ENCODE peak calls at places on chromosomes 6 and 20, in six cellular contexts. One of them, this sample, is unnamed. For H3K27me3, the result is how much of the 10 kb centered on the place peaks cover.

GRCh38 chr6:161508341-161508740 is 234.5 kb upstream of the AGPAT4 start:
- DNase-seq in PC-3: no peak
- DNase-seq in hepatocyte: no peak
- DNase-seq in upper lobe of left lung: no peak
- DNase-seq in IMR-90: no peak
- DNase-seq in lower lobe of right lung: no peak
- DNase-seq in this sample: no peak

GRCh38 chr6:154410619-154411044 is 54.0 kb upstream of the IPCEF1 start:
- DNase-seq in upper lobe of left lung: no peak
- DNase-seq in hepatocyte: peak
- DNase-seq in IMR-90: peak
- DNase-seq in PC-3: peak
- DNase-seq in lower lobe of right lung: no peak
- DNase-seq in this sample: no peak

GRCh38 chr6:151054304-151054703 is 185.5 kb upstream of the AKAP12 start:
- DNase-seq in PC-3: no peak
- DNase-seq in upper lobe of left lung: no peak
- DNase-seq in IMR-90: peak
- DNase-seq in hepatocyte: no peak
- DNase-seq in lower lobe of right lung: no peak
- DNase-seq in this sample: no peak

GRCh38 chr6:116969211-116969863 is 92.3 kb downstream of the RFX6 start:
- DNase-seq in PC-3: peak
- DNase-seq in hepatocyte: peak
- DNase-seq in lower lobe of right lung: no peak
- DNase-seq in upper lobe of left lung: no peak
- DNase-seq in IMR-90: peak
- DNase-seq in this sample: peak

GRCh38 chr20:4720121-4720976 is 1.4 kb upstream of the PRND start:
- DNase-seq in IMR-90: peak
- DNase-seq in PC-3: peak
- DNase-seq in upper lobe of left lung: peak
- DNase-seq in hepatocyte: peak
- DNase-seq in lower lobe of right lung: peak
- DNase-seq in this sample: peak

GRCh38 chr20:62651285-62652021 is 9.2 kb downstream of the SLCO4A1 start:
- DNase-seq in hepatocyte: peak
- DNase-seq in PC-3: no peak
- DNase-seq in upper lobe of left lung: peak
- DNase-seq in IMR-90: peak
- DNase-seq in lower lobe of right lung: peak
- DNase-seq in this sample: peak

GRCh38 chr20:49851234-49851755 is 38.7 kb downstream of the SLC9A8 start:
- DNase-seq in hepatocyte: no peak
- DNase-seq in IMR-90: no peak
- DNase-seq in PC-3: no peak
- DNase-seq in lower lobe of right lung: no peak
- DNase-seq in upper lobe of left lung: peak
- DNase-seq in this sample: peak

GRCh38 chr6:66568271-66568670 is 861.2 kb upstream of the EYS start:
- DNase-seq in hepatocyte: no peak
- DNase-seq in PC-3: no peak
- DNase-seq in lower lobe of right lung: no peak
- DNase-seq in upper lobe of left lung: no peak
- DNase-seq in IMR-90: no peak
- DNase-seq in this sample: peak

GRCh38 chr6:160355001-160355400 is 6.8 kb downstream of the SLC22A3 start:
- DNase-seq in hepatocyte: peak
- DNase-seq in upper lobe of left lung: peak
- DNase-seq in PC-3: peak
- DNase-seq in IMR-90: no peak
- DNase-seq in lower lobe of right lung: no peak
- DNase-seq in this sample: no peak

GRCh38 chr20:22692119-22692475 is 107.7 kb upstream of the FOXA2 start:
- DNase-seq in upper lobe of left lung: no peak
- DNase-seq in lower lobe of right lung: no peak
- DNase-seq in PC-3: no peak
- DNase-seq in hepatocyte: no peak
- DNase-seq in IMR-90: no peak
- DNase-seq in this sample: no peak

GRCh38 chr6:89501239-89501638 is 68.3 kb downstream of the ANKRD6 start:
- DNase-seq in hepatocyte: peak
- DNase-seq in PC-3: no peak
- DNase-seq in upper lobe of left lung: no peak
- DNase-seq in IMR-90: no peak
- DNase-seq in lower lobe of right lung: no peak
- DNase-seq in this sample: peak

GRCh38 chr6:129607581-129608186 is 102.3 kb downstream of the ARHGAP18 start:
- DNase-seq in hepatocyte: no peak
- DNase-seq in upper lobe of left lung: no peak
- DNase-seq in PC-3: no peak
- DNase-seq in IMR-90: peak
- DNase-seq in lower lobe of right lung: no peak
- DNase-seq in this sample: no peak

GRCh38 chr20:44690781-44691423 is 24.3 kb upstream of the CCN5 start:
- DNase-seq in IMR-90: no peak
- DNase-seq in lower lobe of right lung: no peak
- DNase-seq in hepatocyte: no peak
- DNase-seq in upper lobe of left lung: no peak
- DNase-seq in PC-3: no peak
- DNase-seq in this sample: no peak

GRCh38 chr20:44691424-44692423 is 23.4 kb upstream of the CCN5 start:
- DNase-seq in PC-3: no peak
- DNase-seq in hepatocyte: no peak
- DNase-seq in lower lobe of right lung: no peak
- DNase-seq in upper lobe of left lung: no peak
- DNase-seq in IMR-90: no peak
- DNase-seq in this sample: no peak

GRCh38 chr20:44686934-44687333 is 28.2 kb upstream of the CCN5 start:
- DNase-seq in lower lobe of right lung: no peak
- DNase-seq in PC-3: no peak
- DNase-seq in upper lobe of left lung: no peak
- DNase-seq in hepatocyte: no peak
- DNase-seq in IMR-90: no peak
- DNase-seq in this sample: no peak

GRCh38 chr20:44689809-44690208 is 25.4 kb upstream of the CCN5 start:
- DNase-seq in PC-3: no peak
- DNase-seq in upper lobe of left lung: no peak
- DNase-seq in lower lobe of right lung: no peak
- DNase-seq in IMR-90: no peak
- DNase-seq in hepatocyte: no peak
- DNase-seq in this sample: no peak

GRCh38 chr20:44688053-44688625 is 27.0 kb upstream of the CCN5 start:
- DNase-seq in IMR-90: no peak
- DNase-seq in hepatocyte: no peak
- DNase-seq in PC-3: no peak
- DNase-seq in upper lobe of left lung: no peak
- DNase-seq in lower lobe of right lung: no peak
- DNase-seq in this sample: no peak
- TF ChIP-seq CTCF in IMR-90: peak
- TF ChIP-seq CTCF in hepatocyte: no peak
- TF ChIP-seq CTCF in PC-3: peak
- TF ChIP-seq CTCF in upper lobe of left lung: no peak
- TF ChIP-seq CTCF in lower lobe of right lung: no peak
- TF ChIP-seq CTCF in this sample: peak

GRCh38 chr6:81401970-81402690 is 350.4 kb downstream of the TENT5A start:
- DNase-seq in upper lobe of left lung: no peak
- DNase-seq in lower lobe of right lung: no peak
- DNase-seq in hepatocyte: no peak
- DNase-seq in PC-3: peak
- DNase-seq in IMR-90: peak
- DNase-seq in this sample: no peak
- H3K27ac ChIP-seq in upper lobe of left lung: no peak
- H3K27ac ChIP-seq in lower lobe of right lung: no peak
- H3K27ac ChIP-seq in hepatocyte: no peak
- H3K27ac ChIP-seq in PC-3: no peak
- H3K27ac ChIP-seq in IMR-90: no peak
- H3K27ac ChIP-seq in this sample: no peak

GRCh38 chr6:10725716-10726115 is 2.8 kb downstream of the TMEM14C start:
- DNase-seq in hepatocyte: no peak
- DNase-seq in PC-3: no peak
- DNase-seq in upper lobe of left lung: no peak
- DNase-seq in lower lobe of right lung: no peak
- DNase-seq in IMR-90: no peak
- DNase-seq in this sample: no peak
- H3K27me3 ChIP-seq in hepatocyte: under half
- H3K27me3 ChIP-seq in PC-3: under half
- H3K27me3 ChIP-seq in upper lobe of left lung: under half
- H3K27me3 ChIP-seq in lower lobe of right lung: under half
- H3K27me3 ChIP-seq in IMR-90: under half
- H3K27me3 ChIP-seq in this sample: under half

DNA sequence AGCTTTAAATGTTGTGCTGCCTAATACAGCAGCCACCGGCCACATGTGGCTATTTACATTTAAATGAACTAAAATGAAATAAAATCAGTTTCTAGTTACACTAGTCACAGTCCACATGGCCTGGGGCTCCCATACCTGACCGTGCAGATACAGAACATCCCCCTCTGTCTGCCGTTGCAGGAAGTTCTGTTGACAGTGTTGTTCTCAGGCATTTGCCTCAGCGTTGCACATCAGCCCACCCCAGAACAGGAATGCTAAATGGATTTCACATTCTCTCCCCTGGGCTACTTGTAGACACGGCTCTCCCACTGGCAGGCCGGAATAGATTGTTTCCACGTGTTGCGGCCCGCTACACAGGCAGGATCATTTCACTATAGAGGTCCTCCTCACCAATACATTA is 26.3 kb downstream of the JAG1 start:
- DNase-seq in hepatocyte: peak
- DNase-seq in PC-3: peak
- DNase-seq in upper lobe of left lung: no peak
- DNase-seq in IMR-90: no peak
- DNase-seq in lower lobe of right lung: no peak
- DNase-seq in this sample: peak
- TF ChIP-seq CTCF in hepatocyte: peak
- TF ChIP-seq CTCF in PC-3: peak
- TF ChIP-seq CTCF in upper lobe of left lung: peak
- TF ChIP-seq CTCF in IMR-90: no peak
- TF ChIP-seq CTCF in lower lobe of right lung: no peak
- TF ChIP-seq CTCF in this sample: peak

GRCh38 chr20:61630240-61630650 is 378.2 kb downstream of the CDH4 start:
- DNase-seq in PC-3: no peak
- DNase-seq in hepatocyte: no peak
- DNase-seq in IMR-90: no peak
- DNase-seq in upper lobe of left lung: no peak
- DNase-seq in lower lobe of right lung: no peak
- DNase-seq in this sample: no peak

GRCh38 chr20:61628901-61629300 is 376.8 kb downstream of the CDH4 start:
- DNase-seq in upper lobe of left lung: no peak
- DNase-seq in PC-3: no peak
- DNase-seq in IMR-90: no peak
- DNase-seq in hepatocyte: no peak
- DNase-seq in lower lobe of right lung: no peak
- DNase-seq in this sample: no peak

GRCh38 chr20:61631770-61632169 is 379.7 kb downstream of the CDH4 start:
- DNase-seq in PC-3: no peak
- DNase-seq in upper lobe of left lung: no peak
- DNase-seq in lower lobe of right lung: no peak
- DNase-seq in hepatocyte: no peak
- DNase-seq in IMR-90: no peak
- DNase-seq in this sample: no peak

GRCh38 chr20:61629361-61630239 is 377.5 kb downstream of the CDH4 start:
- DNase-seq in lower lobe of right lung: no peak
- DNase-seq in hepatocyte: no peak
- DNase-seq in IMR-90: no peak
- DNase-seq in upper lobe of left lung: no peak
- DNase-seq in PC-3: no peak
- DNase-seq in this sample: no peak

DNA sequence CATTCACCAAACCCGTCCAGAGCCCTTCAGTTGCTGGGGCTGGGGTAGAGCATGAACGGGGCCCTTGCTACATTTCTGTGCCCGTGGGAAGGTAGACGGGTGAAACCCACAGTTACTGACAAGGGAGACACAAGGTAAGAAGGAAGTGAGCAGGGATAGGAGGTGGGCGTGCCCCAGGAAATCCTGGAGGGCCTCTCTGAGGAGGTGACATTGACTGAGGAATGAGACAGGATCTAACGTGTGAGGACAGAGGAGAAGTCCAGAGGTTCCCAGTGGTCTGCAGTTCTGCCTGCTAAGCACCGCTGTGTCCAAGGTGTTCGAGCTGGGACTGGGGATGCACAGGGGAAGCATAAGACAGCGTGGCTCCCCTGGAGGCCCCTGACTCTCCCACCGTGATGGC is 378.8 kb downstream of the CDH4 start:
- DNase-seq in hepatocyte: no peak
- DNase-seq in lower lobe of right lung: no peak
- DNase-seq in PC-3: no peak
- DNase-seq in upper lobe of left lung: no peak
- DNase-seq in IMR-90: no peak
- DNase-seq in this sample: no peak
- H3K27ac ChIP-seq in hepatocyte: no peak
- H3K27ac ChIP-seq in lower lobe of right lung: no peak
- H3K27ac ChIP-seq in PC-3: no peak
- H3K27ac ChIP-seq in upper lobe of left lung: no peak
- H3K27ac ChIP-seq in IMR-90: no peak
- H3K27ac ChIP-seq in this sample: no peak

GRCh38 chr20:56616704-56617103 is 12.4 kb upstream of the TFAP2C start:
- DNase-seq in upper lobe of left lung: no peak
- DNase-seq in lower lobe of right lung: no peak
- DNase-seq in hepatocyte: no peak
- DNase-seq in PC-3: no peak
- DNase-seq in IMR-90: no peak
- DNase-seq in this sample: no peak
- H3K27me3 ChIP-seq in upper lobe of left lung: under half
- H3K27me3 ChIP-seq in lower lobe of right lung: under half
- H3K27me3 ChIP-seq in hepatocyte: under half
- H3K27me3 ChIP-seq in PC-3: under half
- H3K27me3 ChIP-seq in IMR-90: under half
- H3K27me3 ChIP-seq in this sample: under half

GRCh38 chr6:146931214-146931613 is 273.0 kb upstream of the STXBP5 start:
- DNase-seq in hepatocyte: no peak
- DNase-seq in IMR-90: no peak
- DNase-seq in upper lobe of left lung: no peak
- DNase-seq in lower lobe of right lung: no peak
- DNase-seq in PC-3: no peak
- DNase-seq in this sample: no peak
- TF ChIP-seq CTCF in hepatocyte: no peak
- TF ChIP-seq CTCF in IMR-90: peak
- TF ChIP-seq CTCF in upper lobe of left lung: no peak
- TF ChIP-seq CTCF in lower lobe of right lung: no peak
- TF ChIP-seq CTCF in PC-3: peak
- TF ChIP-seq CTCF in this sample: peak

This sample was measured in endodermal cell.